ENCODE peak calls at places on chromosomes 5 and 9, in eight cellular contexts. One of them, this sample, is unnamed.

GRCh38 chr5:151605559-151605958 is 14.4 kb upstream of the FAT2 start:
- DNase-seq in body of pancreas: no peak
- DNase-seq in prostate gland: no peak
- DNase-seq in neuronal stem cell: no peak
- DNase-seq in HCT116: no peak
- DNase-seq in breast epithelium: no peak
- DNase-seq in HepG2: no peak
- DNase-seq in lower lobe of right lung: no peak
- DNase-seq in this sample: no peak

GRCh38 chr9:124780060-124780756 is 3.3 kb downstream of the OLFML2A start:
- DNase-seq in body of pancreas: no peak
- DNase-seq in prostate gland: no peak
- DNase-seq in neuronal stem cell: no peak
- DNase-seq in HCT116: no peak
- DNase-seq in breast epithelium: peak; percentile 65
- DNase-seq in HepG2: no peak
- DNase-seq in lower lobe of right lung: no peak
- DNase-seq in this sample: peak; percentile 55

GRCh38 chr5:178367351-178368120 is 134.9 kb upstream of the PHYKPL start:
- DNase-seq in body of pancreas: no peak
- DNase-seq in prostate gland: no peak
- DNase-seq in neuronal stem cell: no peak
- DNase-seq in HCT116: no peak
- DNase-seq in breast epithelium: no peak
- DNase-seq in HepG2: no peak
- DNase-seq in lower lobe of right lung: peak; percentile 20
- DNase-seq in this sample: no peak

GRCh38 chr9:95077053-95077765 is 240.3 kb downstream of the FANCC start:
- DNase-seq in body of pancreas: no peak
- DNase-seq in prostate gland: no peak
- DNase-seq in neuronal stem cell: no peak
- DNase-seq in HCT116: no peak
- DNase-seq in breast epithelium: no peak
- DNase-seq in HepG2: no peak
- DNase-seq in lower lobe of right lung: no peak
- DNase-seq in this sample: peak; percentile 50

GRCh38 chr5:74432240-74432639 is 208.3 kb downstream of the ENC1 start:
- DNase-seq in body of pancreas: peak; percentile 89
- DNase-seq in prostate gland: peak; percentile 48
- DNase-seq in neuronal stem cell: no peak
- DNase-seq in HCT116: no peak
- DNase-seq in breast epithelium: no peak
- DNase-seq in HepG2: no peak
- DNase-seq in lower lobe of right lung: no peak
- DNase-seq in this sample: no peak

GRCh38 chr5:83069406-83069805 is 7.8 kb downstream of the TMEM167A start:
- DNase-seq in body of pancreas: no peak
- DNase-seq in prostate gland: no peak
- DNase-seq in neuronal stem cell: no peak
- DNase-seq in HCT116: no peak
- DNase-seq in breast epithelium: no peak
- DNase-seq in HepG2: no peak
- DNase-seq in lower lobe of right lung: no peak
- DNase-seq in this sample: no peak

GRCh38 chr5:999724-1000123 is 8.9 kb upstream of the NKD2 start:
- DNase-seq in body of pancreas: no peak
- DNase-seq in prostate gland: no peak
- DNase-seq in neuronal stem cell: no peak
- DNase-seq in HCT116: no peak
- DNase-seq in breast epithelium: no peak
- DNase-seq in HepG2: no peak
- DNase-seq in lower lobe of right lung: no peak
- DNase-seq in this sample: no peak

GRCh38 chr5:112174959-112175594 is 244.0 kb downstream of the EPB41L4A start:
- DNase-seq in body of pancreas: peak; percentile 37
- DNase-seq in prostate gland: peak; percentile 53
- DNase-seq in neuronal stem cell: peak; percentile 48
- DNase-seq in HCT116: peak; percentile 61
- DNase-seq in breast epithelium: no peak
- DNase-seq in HepG2: peak; percentile 18
- DNase-seq in lower lobe of right lung: no peak
- DNase-seq in this sample: peak; percentile 41

GRCh38 chr9:14263707-14264483 is 50.0 kb downstream of the NFIB start:
- DNase-seq in body of pancreas: no peak
- DNase-seq in prostate gland: no peak
- DNase-seq in neuronal stem cell: no peak
- DNase-seq in HCT116: no peak
- DNase-seq in breast epithelium: no peak
- DNase-seq in HepG2: no peak
- DNase-seq in lower lobe of right lung: no peak
- DNase-seq in this sample: no peak

GRCh38 chr5:1294839-1295649 is at the start of gene TERT:
- DNase-seq in body of pancreas: no peak
- DNase-seq in prostate gland: no peak
- DNase-seq in neuronal stem cell: peak; percentile 57
- DNase-seq in HCT116: no peak
- DNase-seq in breast epithelium: no peak
- DNase-seq in HepG2: no peak
- DNase-seq in lower lobe of right lung: peak; percentile 32
- DNase-seq in this sample: peak; percentile 98

GRCh38 chr5:1568201-1568979 is 44.6 kb upstream of the LPCAT1 start:
- DNase-seq in body of pancreas: peak; percentile 23
- DNase-seq in prostate gland: no peak
- DNase-seq in neuronal stem cell: no peak
- DNase-seq in HCT116: no peak
- DNase-seq in breast epithelium: no peak
- DNase-seq in HepG2: peak; percentile 95
- DNase-seq in lower lobe of right lung: no peak
- DNase-seq in this sample: no peak

GRCh38 chr5:143433680-143434079 is 30.2 kb upstream of the NR3C1 start:
- DNase-seq in body of pancreas: no peak
- DNase-seq in prostate gland: no peak
- DNase-seq in neuronal stem cell: no peak
- DNase-seq in HCT116: no peak
- DNase-seq in breast epithelium: no peak
- DNase-seq in HepG2: no peak
- DNase-seq in lower lobe of right lung: no peak
- DNase-seq in this sample: no peak

GRCh38 chr9:121698627-121699270 is 47.3 kb downstream of the DAB2IP start:
- DNase-seq in body of pancreas: peak; percentile 37
- DNase-seq in prostate gland: no peak
- DNase-seq in neuronal stem cell: peak; percentile 83
- DNase-seq in HCT116: no peak
- DNase-seq in breast epithelium: no peak
- DNase-seq in HepG2: no peak
- DNase-seq in lower lobe of right lung: peak; percentile 52
- DNase-seq in this sample: peak; percentile 99

GRCh38 chr9:33719581-33720374 is 75.6 kb upstream of the PRSS3 start:
- DNase-seq in body of pancreas: peak; percentile 39
- DNase-seq in prostate gland: no peak
- DNase-seq in neuronal stem cell: peak; percentile 20
- DNase-seq in HCT116: no peak
- DNase-seq in breast epithelium: no peak
- DNase-seq in HepG2: peak; percentile 16
- DNase-seq in lower lobe of right lung: peak; percentile 48
- DNase-seq in this sample: peak; percentile 61

GRCh38 chr5:134445841-134446818 is 34.4 kb upstream of the CDKN2AIPNL start:
- DNase-seq in body of pancreas: no peak
- DNase-seq in prostate gland: no peak
- DNase-seq in neuronal stem cell: no peak
- DNase-seq in HCT116: no peak
- DNase-seq in breast epithelium: no peak
- DNase-seq in HepG2: no peak
- DNase-seq in lower lobe of right lung: no peak
- DNase-seq in this sample: no peak

GRCh38 chr5:151896041-151896691 is 28.5 kb downstream of the GLRA1 start:
- DNase-seq in body of pancreas: no peak
- DNase-seq in prostate gland: no peak
- DNase-seq in neuronal stem cell: no peak
- DNase-seq in HCT116: no peak
- DNase-seq in breast epithelium: no peak
- DNase-seq in HepG2: no peak
- DNase-seq in lower lobe of right lung: no peak
- DNase-seq in this sample: peak; percentile 13

GRCh38 chr5:149629421-149629820 is 48.1 kb downstream of the ARHGEF37 start:
- DNase-seq in body of pancreas: no peak
- DNase-seq in prostate gland: no peak
- DNase-seq in neuronal stem cell: no peak
- DNase-seq in HCT116: no peak
- DNase-seq in breast epithelium: no peak
- DNase-seq in HepG2: no peak
- DNase-seq in lower lobe of right lung: no peak
- DNase-seq in this sample: no peak

GRCh38 chr9:130003943-130004552 is 38.9 kb downstream of the FNBP1 start:
- DNase-seq in body of pancreas: no peak
- DNase-seq in prostate gland: no peak
- DNase-seq in neuronal stem cell: no peak
- DNase-seq in HCT116: no peak
- DNase-seq in breast epithelium: peak; percentile 5
- DNase-seq in HepG2: no peak
- DNase-seq in lower lobe of right lung: no peak
- DNase-seq in this sample: no peak

GRCh38 chr9:130001185-130001584 is 41.8 kb downstream of the FNBP1 start:
- DNase-seq in body of pancreas: no peak
- DNase-seq in prostate gland: no peak
- DNase-seq in neuronal stem cell: no peak
- DNase-seq in HCT116: no peak
- DNase-seq in breast epithelium: no peak
- DNase-seq in HepG2: no peak
- DNase-seq in lower lobe of right lung: no peak
- DNase-seq in this sample: no peak

GRCh38 chr9:129998491-129999122 is 44.4 kb downstream of the FNBP1 start:
- DNase-seq in body of pancreas: no peak
- DNase-seq in prostate gland: no peak
- DNase-seq in neuronal stem cell: no peak
- DNase-seq in HCT116: no peak
- DNase-seq in breast epithelium: no peak
- DNase-seq in HepG2: no peak
- DNase-seq in lower lobe of right lung: no peak
- DNase-seq in this sample: no peak

GRCh38 chr9:129999123-129999510 is 43.9 kb downstream of the FNBP1 start:
- DNase-seq in body of pancreas: no peak
- DNase-seq in prostate gland: no peak
- DNase-seq in neuronal stem cell: no peak
- DNase-seq in HCT116: no peak
- DNase-seq in breast epithelium: peak; percentile 10
- DNase-seq in HepG2: no peak
- DNase-seq in lower lobe of right lung: no peak
- DNase-seq in this sample: no peak

GRCh38 chr9:130002320-130002719 is 40.7 kb downstream of the FNBP1 start:
- DNase-seq in body of pancreas: no peak
- DNase-seq in prostate gland: no peak
- DNase-seq in neuronal stem cell: no peak
- DNase-seq in HCT116: no peak
- DNase-seq in breast epithelium: peak; percentile 12
- DNase-seq in HepG2: no peak
- DNase-seq in lower lobe of right lung: no peak
- DNase-seq in this sample: no peak
- H3K36me3 ChIP-seq in body of pancreas: no peaks in the 10 kb centered on the region
- H3K36me3 ChIP-seq in prostate gland: no peaks in the 10 kb centered on the region
- H3K36me3 ChIP-seq in neuronal stem cell: peaks cover 4% of the 10 kb centered on the region
- H3K36me3 ChIP-seq in HCT116: no peaks in the 10 kb centered on the region
- H3K36me3 ChIP-seq in breast epithelium: no peaks in the 10 kb centered on the region
- H3K36me3 ChIP-seq in HepG2: no peaks in the 10 kb centered on the region
- H3K36me3 ChIP-seq in lower lobe of right lung: no peaks in the 10 kb centered on the region
- H3K36me3 ChIP-seq in this sample: no peaks in the 10 kb centered on the region

DNA sequence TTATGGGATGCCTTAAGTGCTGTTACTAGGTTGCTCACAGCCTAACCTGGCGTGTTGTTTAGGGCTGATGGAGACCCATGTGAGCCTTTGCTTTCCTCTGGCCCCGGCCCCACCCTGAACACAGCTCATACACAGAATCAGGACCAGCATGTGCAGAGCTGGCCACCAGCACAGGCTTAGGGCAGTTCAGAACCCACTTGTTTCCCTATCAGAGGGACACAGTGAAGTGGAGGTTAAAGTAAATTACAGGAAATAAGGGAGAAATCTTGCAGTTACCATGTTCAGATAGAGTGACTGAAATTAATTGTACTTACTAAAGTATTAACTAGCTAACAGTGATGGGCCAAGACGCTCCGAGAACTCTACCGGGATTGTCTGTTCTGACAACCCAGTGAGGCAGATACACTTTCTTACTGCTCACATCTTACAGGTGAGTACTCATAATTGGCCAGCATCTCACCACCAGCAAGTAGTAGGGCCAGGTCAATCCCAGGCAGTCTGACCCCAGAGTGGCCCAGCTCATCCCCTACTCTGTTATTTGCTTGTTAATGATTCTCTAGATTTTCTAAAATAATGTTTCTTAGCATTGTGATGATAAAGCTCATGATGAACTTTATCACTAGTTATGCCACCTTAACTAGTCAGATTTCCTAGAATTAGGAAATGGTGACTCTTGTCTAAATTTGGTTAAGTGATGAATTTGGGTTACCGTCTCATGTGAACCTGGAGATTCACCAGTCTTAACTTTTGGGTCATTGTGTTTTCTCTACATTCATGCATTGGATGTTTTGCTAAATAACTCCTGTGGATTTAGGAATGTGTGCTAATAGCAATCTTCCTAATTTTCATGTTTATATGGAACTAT is 15.4 kb downstream of the CCT5 start:
- DNase-seq in body of pancreas: no peak
- DNase-seq in prostate gland: no peak
- DNase-seq in neuronal stem cell: no peak
- DNase-seq in HCT116: no peak
- DNase-seq in breast epithelium: no peak
- DNase-seq in HepG2: no peak
- DNase-seq in lower lobe of right lung: no peak
- DNase-seq in this sample: no peak
- H3K36me3 ChIP-seq in body of pancreas: peaks cover 33% of the 10 kb centered on the region
- H3K36me3 ChIP-seq in prostate gland: no peaks in the 10 kb centered on the region
- H3K36me3 ChIP-seq in neuronal stem cell: peaks cover 63% of the 10 kb centered on the region
- H3K36me3 ChIP-seq in HCT116: peaks cover 43% of the 10 kb centered on the region
- H3K36me3 ChIP-seq in breast epithelium: peaks cover 7% of the 10 kb centered on the region
- H3K36me3 ChIP-seq in HepG2: peaks cover 20% of the 10 kb centered on the region
- H3K36me3 ChIP-seq in lower lobe of right lung: peaks cover 55% of the 10 kb centered on the region
- H3K36me3 ChIP-seq in this sample: peaks cover 31% of the 10 kb centered on the region

GRCh38 chr9:21840647-21841046 is 38.2 kb downstream of the MTAP start:
- DNase-seq in body of pancreas: no peak
- DNase-seq in prostate gland: no peak
- DNase-seq in neuronal stem cell: no peak
- DNase-seq in HCT116: no peak
- DNase-seq in breast epithelium: no peak
- DNase-seq in HepG2: no peak
- DNase-seq in lower lobe of right lung: no peak
- DNase-seq in this sample: no peak
- H3K36me3 ChIP-seq in body of pancreas: peaks cover 4% of the 10 kb centered on the region
- H3K36me3 ChIP-seq in prostate gland: no peaks in the 10 kb centered on the region
- H3K36me3 ChIP-seq in neuronal stem cell: peaks cover 88% of the 10 kb centered on the region
- H3K36me3 ChIP-seq in HCT116: peaks cover 82% of the 10 kb centered on the region
- H3K36me3 ChIP-seq in breast epithelium: no peaks in the 10 kb centered on the region
- H3K36me3 ChIP-seq in HepG2: peaks cover 11% of the 10 kb centered on the region
- H3K36me3 ChIP-seq in lower lobe of right lung: peaks cover 43% of the 10 kb centered on the region
- H3K36me3 ChIP-seq in this sample: peaks cover 30% of the 10 kb centered on the region

DNA sequence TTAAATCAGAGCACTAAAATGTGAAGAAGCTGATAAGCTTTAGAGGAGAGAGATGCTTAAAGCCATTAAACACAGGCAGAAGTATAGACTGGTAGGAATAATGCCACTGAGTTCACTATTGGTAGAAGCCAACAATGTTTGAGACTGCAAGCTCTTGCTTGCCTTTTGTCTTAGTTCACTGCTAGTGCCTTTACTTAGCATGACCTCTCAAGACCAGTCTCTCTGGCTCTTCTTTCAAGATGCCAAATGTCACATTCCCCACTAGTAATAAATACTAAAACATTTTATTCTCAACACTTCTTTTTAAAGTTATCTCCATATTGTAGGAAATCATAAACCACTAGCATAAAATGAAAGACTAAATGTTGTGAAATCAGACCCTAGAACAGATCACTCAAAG is 57.8 kb downstream of the PJA2 start:
- DNase-seq in body of pancreas: no peak
- DNase-seq in prostate gland: no peak
- DNase-seq in neuronal stem cell: no peak
- DNase-seq in HCT116: no peak
- DNase-seq in breast epithelium: no peak
- DNase-seq in HepG2: no peak
- DNase-seq in lower lobe of right lung: no peak
- DNase-seq in this sample: no peak
- H3K36me3 ChIP-seq in body of pancreas: no peaks in the 10 kb centered on the region
- H3K36me3 ChIP-seq in prostate gland: no peaks in the 10 kb centered on the region
- H3K36me3 ChIP-seq in neuronal stem cell: peaks cover 81% of the 10 kb centered on the region
- H3K36me3 ChIP-seq in HCT116: no peaks in the 10 kb centered on the region
- H3K36me3 ChIP-seq in breast epithelium: no peaks in the 10 kb centered on the region
- H3K36me3 ChIP-seq in HepG2: peaks cover 7% of the 10 kb centered on the region
- H3K36me3 ChIP-seq in lower lobe of right lung: peaks cover 58% of the 10 kb centered on the region
- H3K36me3 ChIP-seq in this sample: peaks cover 5% of the 10 kb centered on the region

This sample was measured in H7.